ENCODE peak calls at places on chromosomes 3 and 15, in six cellular contexts. S is activated CD4-positive, CD25-positive, alpha-beta regulatory T cell; Q is stimulated activated CD4-positive, alpha-beta T cell treated with anti-CD3 and anti-CD28 coated beads, Interleukin-15, amount 100 ng/mL, for 1 hour; O is GM18507; H is stimulated activated CD8-positive, alpha-beta memory T cell treated with anti-CD3 and anti-CD28 coated beads, Interleukin-4, amount 100 ng/mL, for 4 hours; Z is astrocyte of the hippocampus. B is an unnamed sample.
A peak's percentile ranks its signal among the peaks of the same experiment; 100 is the strongest.

GRCh38 chr3:153164009-153164550 is 2.1 kb downstream of the RAP2B start:
- DNase-seq in S (no peak), Q (no peak), O (no peak), H (no peak), Z (no peak), B (no peak)

GRCh38 chr3:197592361-197593045 is 36.7 kb upstream of the BDH1 start:
- DNase-seq in S (no peak), Q (no peak), O (no peak), H (no peak), Z (no peak), B (no peak)

GRCh38 chr15:64478863-64479262 is 18.5 kb downstream of the ZNF609 start:
- DNase-seq in S (no peak), Q (no peak), O (no peak), H (no peak), Z (no peak), B (no peak)

GRCh38 chr3:194312186-194312742 is 38.9 kb downstream of the CPN2 start:
- DNase-seq in S (no peak), Q (no peak), O (no peak), H (no peak), Z (no peak), B (no peak)

GRCh38 chr3:134481166-134481565 is 4.6 kb downstream of the ANAPC13 start:
- DNase-seq in S (no peak), Q (no peak), O (no peak), H (no peak), Z (no peak), B (no peak)

GRCh38 chr15:37053070-37053653 is 47.2 kb downstream of the MEIS2 start:
- DNase-seq in S (no peak), Q (no peak), O (no peak), H (no peak), Z (peak; percentile 71), B (no peak)

GRCh38 chr3:132079150-132079549 is 44.3 kb upstream of the CPNE4 start:
- DNase-seq in S (no peak), Q (no peak), O (no peak), H (no peak), Z (peak; percentile 32), B (no peak)

GRCh38 chr15:88695046-88695445 is 56.2 kb downstream of the ISG20 start:
- DNase-seq in S (no peak), Q (no peak), O (no peak), H (no peak), Z (peak; percentile 25), B (no peak)